ENCODE peak calls at places on chromosomes 5 and 9, in nine cellular contexts. R, L, W, I, B, O, Y, D and S are unnamed samples.

GRCh38 chr5:10524376-10525123 is 39.3 kb upstream of the ANKRD33B start:
- DNase-seq in R (no peak), L (no peak), W (no peak), I (no peak), B (no peak), O (no peak), Y (no peak), D (peak), S (no peak)

GRCh38 chr5:127826011-127826410 is 122.8 kb downstream of the CCDC192 start:
- DNase-seq in R (no peak), L (no peak), W (no peak), I (no peak), B (no peak), O (no peak), Y (no peak), D (no peak), S (no peak)

GRCh38 chr5:147874910-147875367 is 3.6 kb upstream of the SCGB3A2 start:
- DNase-seq in R (no peak), L (no peak), W (no peak), I (no peak), B (no peak), O (no peak), Y (no peak), D (no peak), S (no peak)

GRCh38 chr5:82178378-82178777 is 99.8 kb downstream of the RPS23 start:
- DNase-seq in R (no peak), L (no peak), W (no peak), I (no peak), B (no peak), O (no peak), Y (no peak), D (no peak), S (no peak)

GRCh38 chr9:134565316-134565915 is 76.2 kb upstream of the COL5A1 start:
- DNase-seq in R (no peak), L (peak), W (no peak), I (no peak), B (no peak), O (no peak), Y (no peak), D (no peak), S (no peak)

GRCh38 chr9:98611986-98612505 is 96.7 kb downstream of the GABBR2 start:
- DNase-seq in R (no peak), L (no peak), W (no peak), I (no peak), B (no peak), O (no peak), Y (no peak), D (no peak), S (no peak)

GRCh38 chr9:99172129-99173091 is 49.3 kb downstream of the ALG2 start:
- DNase-seq in R (no peak), L (no peak), W (no peak), I (no peak), B (no peak), O (no peak), Y (no peak), D (peak), S (no peak)

GRCh38 chr5:152271420-152271819 is 133.7 kb downstream of the NMUR2 start:
- DNase-seq in R (no peak), L (peak), W (no peak), I (no peak), B (no peak), O (peak), Y (no peak), D (peak), S (peak)

GRCh38 chr5:38724301-38725030 is 121.3 kb upstream of the OSMR start:
- DNase-seq in R (no peak), L (no peak), W (no peak), I (no peak), B (no peak), O (no peak), Y (no peak), D (no peak), S (no peak)

GRCh38 chr9:69223605-69224004 is 49.5 kb downstream of the TJP2 start:
- DNase-seq in R (no peak), L (no peak), W (peak), I (no peak), B (no peak), O (peak), Y (no peak), D (peak), S (no peak)

GRCh38 chr5:159602434-159602833 is 272.1 kb upstream of the IL12B start:
- DNase-seq in R (no peak), L (no peak), W (no peak), I (no peak), B (no peak), O (no peak), Y (no peak), D (no peak), S (no peak)

GRCh38 chr9:10436771-10437170 is 176.0 kb downstream of the PTPRD start:
- DNase-seq in R (no peak), L (no peak), W (no peak), I (no peak), B (no peak), O (no peak), Y (no peak), D (no peak), S (no peak)

GRCh38 chr5:171291371-171291770 is 17.7 kb upstream of the TLX3 start:
- DNase-seq in R (no peak), L (no peak), W (no peak), I (no peak), B (no peak), O (no peak), Y (no peak), D (no peak), S (no peak)

GRCh38 chr9:137095664-137096517 is 9.1 kb downstream of the MAN1B1 start:
- DNase-seq in R (peak), L (no peak), W (peak), I (peak), B (no peak), O (no peak), Y (peak), D (peak), S (no peak)

GRCh38 chr9:133635098-133635497 is 1.1 kb upstream of the DBH start:
- DNase-seq in R (no peak), L (no peak), W (no peak), I (no peak), B (no peak), O (no peak), Y (no peak), D (no peak), S (no peak)

GRCh38 chr5:83059341-83059740 is 17.9 kb downstream of the TMEM167A start:
- DNase-seq in R (no peak), L (no peak), W (no peak), I (no peak), B (no peak), O (no peak), Y (no peak), D (no peak), S (no peak)

GRCh38 chr9:109181284-109181683 is 14.2 kb upstream of the FRRS1L start:
- DNase-seq in R (peak), L (no peak), W (peak), I (no peak), B (no peak), O (no peak), Y (no peak), D (no peak), S (no peak)

GRCh38 chr5:159576902-159577301 is 246.6 kb upstream of the IL12B start:
- DNase-seq in R (no peak), L (no peak), W (no peak), I (no peak), B (no peak), O (no peak), Y (no peak), D (no peak), S (no peak)

GRCh38 chr9:113654605-113655193 is 191.2 kb downstream of the RGS3 start:
- DNase-seq in R (no peak), L (peak), W (no peak), I (no peak), B (no peak), O (peak), Y (no peak), D (no peak), S (peak)

GRCh38 chr5:39323542-39323941 is 40.8 kb downstream of the C9 start:
- DNase-seq in R (no peak), L (no peak), W (no peak), I (no peak), B (no peak), O (no peak), Y (no peak), D (no peak), S (no peak)

GRCh38 chr5:93586948-93587918 is 4.2 kb downstream of the NR2F1 start:
- DNase-seq in R (no peak), L (no peak), W (no peak), I (no peak), B (no peak), O (no peak), Y (no peak), D (no peak), S (no peak)

GRCh38 chr5:91318727-91319126 is 64.4 kb downstream of the ARRDC3 start:
- DNase-seq in R (peak), L (no peak), W (no peak), I (no peak), B (no peak), O (no peak), Y (no peak), D (no peak), S (no peak)

GRCh38 chr9:4297151-4297794 is 2.6 kb downstream of the GLIS3 start:
- DNase-seq in R (peak), L (peak), W (peak), I (no peak), B (peak), O (peak), Y (no peak), D (peak), S (peak)

GRCh38 chr5:109063223-109063622 is 315.5 kb downstream of the FER start:
- DNase-seq in R (no peak), L (no peak), W (no peak), I (no peak), B (no peak), O (no peak), Y (no peak), D (no peak), S (no peak)

GRCh38 chr5:108102463-108102862 is 279.4 kb downstream of the FBXL17 start:
- DNase-seq in R (no peak), L (no peak), W (no peak), I (no peak), B (no peak), O (no peak), Y (no peak), D (no peak), S (no peak)

GRCh38 chr5:172454355-172455086 is at the start of gene SH3PXD2B:
- DNase-seq in R (peak), L (peak), W (no peak), I (no peak), B (peak), O (peak), Y (no peak), D (peak), S (peak)

GRCh38 chr5:1930501-1930879 is 47.8 kb upstream of the IRX4 start:
- DNase-seq in R (no peak), L (no peak), W (no peak), I (no peak), B (peak), O (no peak), Y (no peak), D (peak), S (peak)

GRCh38 chr5:145598184-145598583 is 237.0 kb downstream of the PRELID2 start:
- DNase-seq in R (no peak), L (no peak), W (no peak), I (no peak), B (no peak), O (no peak), Y (no peak), D (no peak), S (no peak)

GRCh38 chr9:105138306-105138801 is 106.1 kb upstream of the SLC44A1 start:
- DNase-seq in R (no peak), L (no peak), W (no peak), I (no peak), B (no peak), O (peak), Y (no peak), D (no peak), S (peak)

GRCh38 chr5:173736923-173737412 is 120.5 kb upstream of the BOD1 start:
- DNase-seq in R (no peak), L (no peak), W (peak), I (no peak), B (no peak), O (no peak), Y (no peak), D (no peak), S (no peak)

GRCh38 chr9:135536166-135536565 is 9.8 kb upstream of the OBP2A start:
- DNase-seq in R (no peak), L (no peak), W (no peak), I (no peak), B (no peak), O (no peak), Y (no peak), D (no peak), S (no peak)

GRCh38 chr5:64603676-64604075 is 86.6 kb upstream of the SHISAL2B start:
- DNase-seq in R (no peak), L (no peak), W (no peak), I (no peak), B (no peak), O (no peak), Y (no peak), D (no peak), S (no peak)

GRCh38 chr9:98732801-98733200 is 24.1 kb upstream of the GABBR2 start:
- DNase-seq in R (no peak), L (no peak), W (no peak), I (no peak), B (no peak), O (no peak), Y (no peak), D (no peak), S (no peak)

GRCh38 chr9:97437151-97437550 is 25.3 kb downstream of the TDRD7 start:
- DNase-seq in R (no peak), L (no peak), W (no peak), I (no peak), B (no peak), O (no peak), Y (no peak), D (no peak), S (no peak)